ENCODE peak calls at places on chromosomes 7 and 10, in six cellular contexts. B is lower leg skin; E is fibroblast of lung; V is foreskin fibroblast; Q is esophagus squamous epithelium; U is CD4-positive, alpha-beta T cell. R is an unnamed sample.

GRCh38 chr7:79312022-79312421 is 141.4 kb downstream of the MAGI2 start:
- DNase-seq in B (no peak), E (no peak), Q (no peak), U (no peak), V (no peak), R (no peak)

GRCh38 chr10:130353928-130354327 is 217.7 kb downstream of the GLRX3 start:
- DNase-seq in B (no peak), E (no peak), V (no peak), Q (no peak), U (no peak), R (no peak)

GRCh38 chr10:792083-792791 is 102.8 kb upstream of the DIP2C start:
- DNase-seq in B (peak; percentile 72), V (no peak), E (no peak), U (no peak), Q (no peak), R (no peak)

GRCh38 chr7:45000096-45001032 is at the start of gene CCM2:
- DNase-seq in E (peak; percentile 72), Q (peak; percentile 54), V (peak; percentile 54), U (no peak), B (peak; percentile 89), R (no peak)

GRCh38 chr10:48463318-48464003 is 141.4 kb downstream of the ARHGAP22 start:
- DNase-seq in E (peak; percentile 55), V (peak; percentile 60), Q (no peak), B (peak; percentile 74), U (no peak), R (no peak)

GRCh38 chr7:70937424-70937823 is 194.5 kb upstream of the GALNT17 start:
- DNase-seq in U (no peak), V (no peak), Q (no peak), E (no peak), B (peak; percentile 46), R (no peak)

GRCh38 chr10:28479927-28480326 is 53.0 kb upstream of the WAC start:
- DNase-seq in B (no peak), Q (no peak), V (no peak), U (no peak), E (no peak), R (no peak)

GRCh38 chr7:29116361-29116760 is 30.0 kb downstream of the CPVL start:
- DNase-seq in E (no peak), B (no peak), Q (no peak), V (no peak), U (no peak), R (no peak)

GRCh38 chr10:3622845-3623621 is 162.0 kb downstream of the KLF6 start:
- DNase-seq in E (peak; percentile 28), Q (no peak), U (no peak), B (no peak), V (peak; percentile 30), R (peak; percentile 42)

GRCh38 chr7:2808891-2809660 is 35.0 kb downstream of the GNA12 start:
- DNase-seq in B (peak; percentile 84), Q (no peak), E (no peak), V (no peak), U (no peak), R (no peak)

GRCh38 chr10:129960493-129961273 is 3.4 kb downstream of the EBF3 start:
- DNase-seq in Q (no peak), V (no peak), B (no peak), U (no peak), E (no peak), R (no peak)

GRCh38 chr10:33334170-33334838 is at the start of gene NRP1:
- DNase-seq in V (no peak), Q (no peak), E (no peak), B (no peak), U (no peak), R (no peak)

GRCh38 chr7:26670841-26671240 is 193.5 kb downstream of the SKAP2 start:
- DNase-seq in B (no peak), U (no peak), E (no peak), V (no peak), Q (no peak), R (no peak)

GRCh38 chr10:80917636-80918035 is 379.9 kb downstream of the SH2D4B start:
- DNase-seq in B (no peak), Q (no peak), E (no peak), U (no peak), V (no peak), R (no peak)

GRCh38 chr10:101829561-101830315 is 11.5 kb upstream of the OGA start:
- DNase-seq in U (peak; percentile 58), E (no peak), B (peak; percentile 88), V (peak; percentile 71), Q (no peak), R (no peak)

GRCh38 chr10:25745976-25746375 is 188.1 kb upstream of the MYO3A start:
- DNase-seq in Q (no peak), V (no peak), U (no peak), B (no peak), E (no peak), R (no peak)

GRCh38 chr7:158734861-158735260 is 30.3 kb upstream of the NCAPG2 start:
- DNase-seq in U (no peak), Q (no peak), E (peak; percentile 83), V (peak; percentile 56), B (no peak), R (no peak)

GRCh38 chr7:50798126-50798525 is 15.4 kb upstream of the GRB10 start:
- DNase-seq in B (no peak), V (peak; percentile 45), E (no peak), Q (no peak), U (no peak), R (no peak)

GRCh38 chr7:91720255-91720937 is 160.1 kb downstream of the MTERF1 start:
- DNase-seq in U (no peak), B (no peak), Q (no peak), V (peak; percentile 73), E (peak; percentile 49), R (no peak)

GRCh38 chr10:47449102-47449978 is 34.6 kb downstream of the ANXA8 start:
- DNase-seq in V (no peak), B (no peak), U (no peak), Q (no peak), E (no peak), R (no peak)

GRCh38 chr10:8700689-8701088 is 646.2 kb downstream of the GATA3 start:
- DNase-seq in Q (no peak), B (no peak), U (no peak), E (no peak), V (no peak), R (no peak)

GRCh38 chr10:21673668-21674067 is 139.6 kb downstream of the MLLT10 start:
- DNase-seq in Q (no peak), B (no peak), E (no peak), V (no peak), U (no peak), R (no peak)

GRCh38 chr7:151542606-151543130 is 23.0 kb upstream of the RHEB start:
- DNase-seq in V (no peak), B (no peak), E (no peak), Q (no peak), U (no peak), R (no peak)

GRCh38 chr10:49169776-49170175 is 18.4 kb downstream of the TMEM273 start:
- DNase-seq in E (no peak), B (no peak), U (no peak), Q (no peak), V (no peak), R (no peak)

GRCh38 chr7:112331495-112331894 is 118.8 kb upstream of the IFRD1 start:
- DNase-seq in E (no peak), Q (no peak), V (no peak), U (no peak), B (no peak), R (no peak)

GRCh38 chr7:129569811-129570215 is 41.7 kb upstream of the NRF1 start:
- DNase-seq in E (peak; percentile 77), B (no peak), Q (no peak), V (peak; percentile 93), U (no peak), R (peak; percentile 90)

GRCh38 chr10:97081621-97082235 is 104.0 kb downstream of the SLIT1 start:
- DNase-seq in V (peak; percentile 83), U (peak; percentile 49), E (peak; percentile 59), B (no peak), Q (no peak), R (peak; percentile 28)

GRCh38 chr7:22589641-22590141 is 89.7 kb upstream of the STEAP1B start:
- DNase-seq in E (peak; percentile 88), U (no peak), V (peak; percentile 69), B (no peak), Q (no peak), R (no peak)

GRCh38 chr10:69439350-69439739 is 11.9 kb upstream of the TSPAN15 start:
- DNase-seq in B (peak; percentile 86), V (peak; percentile 59), U (no peak), Q (no peak), E (no peak), R (peak; percentile 80)

GRCh38 chr10:44715081-44715480 is 196.1 kb upstream of the TMEM72 start:
- DNase-seq in U (no peak), Q (no peak), E (no peak), B (no peak), V (peak; percentile 66), R (peak; percentile 77)

GRCh38 chr7:117873056-117873932 is at the start of gene CTTNBP2:
- DNase-seq in E (peak; percentile 64), V (peak; percentile 78), B (peak; percentile 88), U (no peak), Q (no peak), R (no peak)

GRCh38 chr10:17617031-17617911 is at the start of gene HACD1:
- DNase-seq in U (peak; percentile 16), E (peak; percentile 59), B (peak; percentile 91), V (peak; percentile 87), Q (no peak), R (peak; percentile 71)
- TF ChIP-seq CTCF in U (no peak), E (peak; percentile 23), B (no peak), V (no peak), Q (peak; percentile 5), R (peak; percentile 69)

GRCh38 chr7:1569440-1569832 is 396 bp downstream of the PSMG3 start:
- DNase-seq in E (no peak), V (no peak), B (no peak), U (no peak), Q (no peak), R (no peak)
- TF ChIP-seq CTCF in E (no peak), V (no peak), B (no peak), U (no peak), Q (no peak), R (no peak)

DNA sequence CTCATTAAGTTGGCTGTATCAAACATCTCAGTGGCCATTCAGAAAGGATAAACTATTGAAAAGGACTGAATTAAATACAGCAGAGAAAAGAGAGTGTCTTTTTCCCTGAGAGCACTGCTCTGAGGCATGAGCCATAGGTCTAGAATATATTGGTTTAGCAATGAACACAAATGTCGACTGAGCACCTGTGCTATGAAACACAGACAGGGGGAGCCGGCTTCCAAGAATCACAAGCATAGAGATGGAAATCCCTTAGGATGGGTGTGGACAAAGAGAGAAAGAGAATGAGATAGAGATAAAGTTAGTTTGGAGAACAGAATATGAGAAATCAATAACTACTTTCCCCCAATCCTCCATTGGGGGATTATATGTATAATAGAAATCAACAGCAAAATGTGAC is 54.8 kb downstream of the DGKI start:
- DNase-seq in U (no peak), E (no peak), V (no peak), B (no peak), Q (no peak), R (no peak)
- TF ChIP-seq CTCF in U (no peak), E (no peak), V (no peak), B (no peak), Q (no peak), R (no peak)

DNA sequence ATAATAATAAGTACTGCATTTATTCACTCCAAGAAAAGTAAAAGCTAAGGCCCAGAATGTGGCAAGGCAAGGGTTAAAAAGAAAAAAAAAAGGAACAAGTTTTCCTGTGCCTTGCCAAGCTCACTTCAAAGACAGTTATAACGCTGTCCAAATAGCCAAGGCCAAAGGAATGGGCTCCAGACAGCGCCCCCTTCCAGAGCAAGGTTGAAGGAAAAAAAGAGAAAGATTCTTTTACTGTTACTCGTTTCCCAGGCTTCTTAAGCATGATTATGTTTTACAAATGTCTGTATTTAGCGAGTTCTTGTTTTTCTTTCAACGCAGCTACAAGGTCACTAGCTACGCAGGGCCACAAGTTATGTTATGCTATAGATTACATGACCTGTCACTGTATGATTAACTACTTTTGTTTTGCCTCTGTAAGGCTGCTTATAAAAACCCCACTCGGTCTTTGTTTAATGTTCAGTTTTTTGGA is 9.1 kb upstream of the EIF4H start:
- DNase-seq in U (no peak), Q (no peak), E (peak; percentile 40), V (no peak), B (no peak), R (no peak)
- TF ChIP-seq CTCF in U (no peak), Q (no peak), E (peak; percentile 61), V (peak; percentile 32), B (no peak), R (peak; percentile 70)